ENCODE peak calls at places on chromosomes 2 and 18, in five cellular contexts. One of them, this sample, is unnamed. For H3K4me1 and H3K36me3, the result is how much of the 10 kb centered on the place peaks cover.

GRCh38 chr2:119255760-119256573 is 32.3 kb downstream of the STEAP3 start:
- DNase-seq in IMR-90: peak
- DNase-seq in K562: no peak
- DNase-seq in HepG2: peak
- DNase-seq in testis: peak
- DNase-seq in this sample: no peak

GRCh38 chr2:11326692-11327211 is 17.7 kb downstream of the ROCK2 start:
- DNase-seq in HepG2: no peak
- DNase-seq in testis: no peak
- DNase-seq in K562: no peak
- DNase-seq in IMR-90: no peak
- DNase-seq in this sample: no peak

GRCh38 chr18:21306368-21306767 is 64.3 kb downstream of the GREB1L start:
- DNase-seq in IMR-90: no peak
- DNase-seq in HepG2: no peak
- DNase-seq in K562: no peak
- DNase-seq in testis: no peak
- DNase-seq in this sample: no peak

GRCh38 chr2:26691881-26692813 is at the start of gene KCNK3:
- DNase-seq in K562: peak
- DNase-seq in testis: peak
- DNase-seq in HepG2: no peak
- DNase-seq in IMR-90: peak
- DNase-seq in this sample: peak

GRCh38 chr18:74530584-74530862 is 3.8 kb upstream of the CNDP1 start:
- DNase-seq in HepG2: no peak
- DNase-seq in K562: no peak
- DNase-seq in testis: no peak
- DNase-seq in IMR-90: no peak
- DNase-seq in this sample: no peak

GRCh38 chr2:237500681-237501424 is 13.8 kb downstream of the MLPH start:
- DNase-seq in HepG2: no peak
- DNase-seq in IMR-90: peak
- DNase-seq in testis: no peak
- DNase-seq in K562: peak
- DNase-seq in this sample: no peak

GRCh38 chr2:68774569-68775271 is 40.1 kb downstream of the ARHGAP25 start:
- DNase-seq in testis: peak
- DNase-seq in HepG2: no peak
- DNase-seq in IMR-90: peak
- DNase-seq in K562: peak
- DNase-seq in this sample: peak

GRCh38 chr2:3505771-3506170 is 13.6 kb downstream of the ADI1 start:
- DNase-seq in HepG2: no peak
- DNase-seq in IMR-90: peak
- DNase-seq in testis: peak
- DNase-seq in K562: no peak
- DNase-seq in this sample: peak

GRCh38 chr2:169031202-169031601 is at the start of gene ABCB11:
- DNase-seq in IMR-90: no peak
- DNase-seq in HepG2: no peak
- DNase-seq in testis: no peak
- DNase-seq in K562: no peak
- DNase-seq in this sample: no peak

GRCh38 chr2:103219398-103219797 is 457.6 kb downstream of the TMEM182 start:
- DNase-seq in IMR-90: no peak
- DNase-seq in testis: no peak
- DNase-seq in HepG2: no peak
- DNase-seq in K562: no peak
- DNase-seq in this sample: no peak

GRCh38 chr18:49127606-49128190 is 176.9 kb upstream of the SMAD7 start:
- DNase-seq in testis: no peak
- DNase-seq in IMR-90: no peak
- DNase-seq in K562: no peak
- DNase-seq in HepG2: no peak
- DNase-seq in this sample: no peak
- H3K4me1 ChIP-seq in testis: under half
- H3K4me1 ChIP-seq in IMR-90: under half
- H3K4me1 ChIP-seq in K562: under half
- H3K4me1 ChIP-seq in HepG2: under half
- H3K4me1 ChIP-seq in this sample: under half

DNA sequence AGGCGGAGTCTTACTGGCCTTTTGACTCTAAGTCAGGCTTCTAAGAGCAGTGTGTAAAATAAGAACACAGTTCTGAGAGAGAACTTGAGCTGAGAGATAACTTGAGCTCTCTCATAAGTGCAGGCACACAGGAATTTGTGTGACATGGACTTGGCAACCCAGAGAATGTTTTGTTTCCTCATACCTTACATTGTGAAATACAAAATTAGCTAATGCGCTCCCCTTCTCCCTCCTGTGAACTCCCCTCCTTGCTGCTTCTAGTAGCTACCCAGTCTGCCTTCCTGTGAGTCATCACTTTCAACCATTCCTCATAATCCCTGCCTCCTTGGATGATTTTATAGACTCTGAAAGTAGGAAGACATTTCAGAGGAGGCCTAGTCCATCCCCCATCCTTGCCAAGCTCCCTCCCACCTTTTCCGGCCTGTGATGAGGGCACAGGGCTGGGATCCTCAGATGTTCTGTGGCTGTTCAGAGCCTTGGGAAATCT is 22.6 kb downstream of the FER1L5 start:
- DNase-seq in testis: no peak
- DNase-seq in HepG2: peak
- DNase-seq in K562: no peak
- DNase-seq in IMR-90: peak
- DNase-seq in this sample: peak
- TF ChIP-seq POLR2A in testis: no peak
- TF ChIP-seq POLR2A in HepG2: no peak
- TF ChIP-seq POLR2A in K562: no peak
- TF ChIP-seq POLR2A in IMR-90: no peak
- TF ChIP-seq POLR2A in this sample: no peak

GRCh38 chr2:227862741-227863588 is 8.5 kb upstream of the DAW1 start:
- DNase-seq in testis: no peak
- DNase-seq in HepG2: peak
- DNase-seq in IMR-90: peak
- DNase-seq in K562: no peak
- DNase-seq in this sample: no peak
- H3K36me3 ChIP-seq in testis: under half
- H3K36me3 ChIP-seq in HepG2: under half
- H3K36me3 ChIP-seq in IMR-90: under half
- H3K36me3 ChIP-seq in K562: under half
- H3K36me3 ChIP-seq in this sample: under half

GRCh38 chr2:232838406-232838874 is 31.6 kb upstream of the SNORC start:
- DNase-seq in IMR-90: peak
- DNase-seq in HepG2: peak
- DNase-seq in K562: peak
- DNase-seq in testis: no peak
- DNase-seq in this sample: no peak
- H3K4me1 ChIP-seq in IMR-90: under half
- H3K4me1 ChIP-seq in HepG2: under half
- H3K4me1 ChIP-seq in K562: under half
- H3K4me1 ChIP-seq in testis: under half
- H3K4me1 ChIP-seq in this sample: under half

GRCh38 chr2:107811376-107811775 is 15.3 kb upstream of the RGPD4 start:
- DNase-seq in IMR-90: no peak
- DNase-seq in HepG2: no peak
- DNase-seq in K562: no peak
- DNase-seq in testis: no peak
- DNase-seq in this sample: no peak

GRCh38 chr2:107808023-107808422 is 18.7 kb upstream of the RGPD4 start:
- DNase-seq in K562: no peak
- DNase-seq in testis: no peak
- DNase-seq in IMR-90: no peak
- DNase-seq in HepG2: no peak
- DNase-seq in this sample: no peak

GRCh38 chr2:107810734-107811133 is 16.0 kb upstream of the RGPD4 start:
- DNase-seq in K562: no peak
- DNase-seq in IMR-90: no peak
- DNase-seq in HepG2: no peak
- DNase-seq in testis: no peak
- DNase-seq in this sample: no peak

GRCh38 chr2:107809835-107810234 is 16.9 kb upstream of the RGPD4 start:
- DNase-seq in K562: no peak
- DNase-seq in IMR-90: no peak
- DNase-seq in testis: no peak
- DNase-seq in HepG2: no peak
- DNase-seq in this sample: no peak

DNA sequence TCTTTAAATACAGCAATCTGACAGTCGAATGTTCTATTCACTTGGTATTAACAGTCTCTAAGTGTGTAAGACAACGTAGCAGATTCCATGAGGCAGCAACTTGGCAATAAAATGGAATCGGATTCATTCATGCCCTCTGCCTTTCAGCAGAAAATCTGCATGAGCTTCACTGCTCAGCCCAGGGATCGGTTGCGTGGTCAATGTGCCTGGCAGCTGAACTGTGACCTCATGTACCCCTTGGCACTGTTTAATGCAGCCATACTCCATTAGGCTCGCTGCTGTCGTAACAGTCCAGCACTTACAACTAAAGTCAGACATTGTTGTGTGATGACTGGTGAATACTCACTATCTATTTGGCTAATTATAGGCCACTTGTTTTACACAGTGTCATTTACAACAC is 17.7 kb upstream of the RGPD4 start:
- DNase-seq in IMR-90: no peak
- DNase-seq in testis: no peak
- DNase-seq in K562: no peak
- DNase-seq in HepG2: no peak
- DNase-seq in this sample: peak
- TF ChIP-seq POLR2A in IMR-90: no peak
- TF ChIP-seq POLR2A in testis: no peak
- TF ChIP-seq POLR2A in K562: no peak
- TF ChIP-seq POLR2A in HepG2: no peak
- TF ChIP-seq POLR2A in this sample: no peak

GRCh38 chr2:9532421-9532820 is 23.2 kb downstream of the ADAM17 start:
- DNase-seq in K562: no peak
- DNase-seq in HepG2: no peak
- DNase-seq in testis: no peak
- DNase-seq in IMR-90: no peak
- DNase-seq in this sample: no peak

GRCh38 chr2:9536504-9536903 is 19.1 kb downstream of the ADAM17 start:
- DNase-seq in IMR-90: no peak
- DNase-seq in testis: no peak
- DNase-seq in HepG2: no peak
- DNase-seq in K562: no peak
- DNase-seq in this sample: no peak

GRCh38 chr2:9535177-9535576 is 20.5 kb downstream of the ADAM17 start:
- DNase-seq in HepG2: no peak
- DNase-seq in IMR-90: no peak
- DNase-seq in K562: no peak
- DNase-seq in testis: no peak
- DNase-seq in this sample: no peak

GRCh38 chr2:9538000-9538507 is 17.6 kb downstream of the ADAM17 start:
- DNase-seq in HepG2: no peak
- DNase-seq in IMR-90: peak
- DNase-seq in testis: no peak
- DNase-seq in K562: no peak
- DNase-seq in this sample: no peak

GRCh38 chr2:9533663-9534062 is 22.0 kb downstream of the ADAM17 start:
- DNase-seq in HepG2: no peak
- DNase-seq in K562: no peak
- DNase-seq in IMR-90: no peak
- DNase-seq in testis: no peak
- DNase-seq in this sample: no peak
- H3K36me3 ChIP-seq in HepG2: under half
- H3K36me3 ChIP-seq in K562: under half
- H3K36me3 ChIP-seq in IMR-90: under half
- H3K36me3 ChIP-seq in testis: under half
- H3K36me3 ChIP-seq in this sample: under half

DNA sequence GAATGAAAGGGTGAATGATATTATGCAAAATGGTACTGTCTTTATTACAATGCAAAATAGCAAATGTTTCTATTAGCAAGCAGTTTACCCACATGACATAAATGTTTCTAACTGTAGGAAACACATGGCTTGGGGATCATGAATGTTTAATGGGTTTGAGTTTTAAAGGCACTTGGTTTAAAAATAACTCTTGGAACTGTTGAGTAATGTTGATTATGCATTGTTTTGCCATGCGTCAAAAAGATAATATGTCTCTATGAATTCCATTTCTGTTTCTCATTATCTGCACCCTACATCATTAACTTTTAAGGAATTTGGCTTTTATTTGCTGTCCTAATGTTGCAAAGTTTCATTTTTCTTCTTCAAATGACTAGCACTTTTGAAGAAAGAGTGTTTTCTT is 1355.5 kb downstream of the SUCLG1 start:
- DNase-seq in testis: no peak
- DNase-seq in IMR-90: peak
- DNase-seq in K562: no peak
- DNase-seq in HepG2: no peak
- DNase-seq in this sample: no peak
- H3K4me1 ChIP-seq in testis: under half
- H3K4me1 ChIP-seq in IMR-90: under half
- H3K4me1 ChIP-seq in K562: under half
- H3K4me1 ChIP-seq in HepG2: under half
- H3K4me1 ChIP-seq in this sample: under half

GRCh38 chr2:178450574-178451429 is at the start of the genes PJVK and PRKRA:
- DNase-seq in K562: peak
- DNase-seq in HepG2: peak
- DNase-seq in IMR-90: peak
- DNase-seq in testis: peak
- DNase-seq in this sample: peak
- TF ChIP-seq POLR2A in K562: peak
- TF ChIP-seq POLR2A in HepG2: peak
- TF ChIP-seq POLR2A in IMR-90: peak
- TF ChIP-seq POLR2A in testis: peak
- TF ChIP-seq POLR2A in this sample: peak